ENCODE peak calls at places on chromosomes 13 and 19, in seven cellular contexts. O, J, L, S, R, Y and A are unnamed samples.

GRCh38 chr13:80037505-80037888 is 303.4 kb downstream of the SPRY2 start:
- DNase-seq in R (no peak), L (no peak), Y (peak; percentile 87), O (peak; percentile 25), S (peak; percentile 51), J (no peak), A (no peak)

GRCh38 chr19:543912-544608 is at the start of gene GZMM:
- DNase-seq in S (no peak), R (no peak), O (no peak), Y (no peak), J (peak; percentile 75), L (peak; percentile 78), A (no peak)

GRCh38 chr13:98856983-98857382 is 104.5 kb upstream of the SLC15A1 start:
- DNase-seq in R (no peak), S (no peak), O (no peak), J (no peak), L (no peak), Y (peak; percentile 74), A (no peak)

GRCh38 chr19:3577741-3578344 is 5.1 kb downstream of the HMG20B start:
- DNase-seq in R (no peak), L (no peak), Y (no peak), S (no peak), O (no peak), J (no peak), A (no peak)

GRCh38 chr13:100269837-100270236 is 180.9 kb downstream of the PCCA start:
- DNase-seq in J (no peak), Y (peak; percentile 93), L (no peak), R (no peak), S (peak; percentile 56), O (peak; percentile 12), A (no peak)

GRCh38 chr13:52845766-52846566 is 2.5 kb downstream of the PCDH8 start:
- DNase-seq in Y (peak; percentile 51), L (peak; percentile 7), S (no peak), O (no peak), R (no peak), J (no peak), A (peak; percentile 88)

GRCh38 chr13:51793570-51794273 is 10.2 kb downstream of the DHRS12 start:
- DNase-seq in J (peak; percentile 27), L (peak; percentile 56), O (peak; percentile 51), Y (peak; percentile 75), S (peak; percentile 42), R (no peak), A (no peak)

GRCh38 chr13:78436311-78436710 is 167.0 kb downstream of the POU4F1 start:
- DNase-seq in J (no peak), R (no peak), Y (no peak), L (no peak), S (no peak), O (no peak), A (no peak)

GRCh38 chr13:51764184-51765141 is 39.5 kb downstream of the DHRS12 start:
- DNase-seq in O (peak; percentile 82), J (peak; percentile 43), Y (peak; percentile 75), R (peak; percentile 4), S (peak; percentile 41), L (peak; percentile 76), A (no peak)